ENCODE peak calls at places on chromosomes 5 and 9, in four cellular contexts. E is NCI-H2081, Q is psoas muscle, V is NCI-H1092 treated with DMSO at 0.1 percent for 48 hours. N is an unnamed sample.

GRCh38 chr9:137269231-137269772 is 8.2 kb upstream of the TOR4A start:
- DNase-seq in Q (peak; percentile 87), V (no peak), E (no peak), N (no peak)

GRCh38 chr5:81391-82021 is 10.5 kb upstream of the PLEKHG4B start:
- DNase-seq in E (no peak), Q (no peak), V (no peak), N (no peak)

GRCh38 chr5:128052764-128053163 is 30.8 kb upstream of the SLC12A2 start:
- DNase-seq in E (no peak), V (no peak), Q (no peak), N (no peak)

GRCh38 chr9:132733133-132733815 is 63.0 kb downstream of the GTF3C4 start:
- DNase-seq in Q (no peak), V (peak; percentile 64), E (no peak), N (no peak)

GRCh38 chr5:114191441-114191840 is 170.4 kb upstream of the KCNN2 start:
- DNase-seq in V (no peak), Q (no peak), E (no peak), N (no peak)

GRCh38 chr5:9820696-9821449 is 190.7 kb upstream of the TAS2R1 start:
- DNase-seq in Q (no peak), E (no peak), V (no peak), N (no peak)

GRCh38 chr9:34381323-34381722 is 4.6 kb upstream of the MYORG start:
- DNase-seq in Q (peak; percentile 54), E (no peak), V (no peak), N (no peak)

GRCh38 chr5:5320062-5320805 is 102.2 kb upstream of the ICE1 start:
- DNase-seq in Q (no peak), V (no peak), E (no peak), N (no peak)

GRCh38 chr5:112671687-112672086 is 66.0 kb upstream of the APC start:
- DNase-seq in E (no peak), V (no peak), Q (no peak), N (no peak)

GRCh38 chr5:123844873-123845272 is 332.9 kb downstream of the CSNK1G3 start:
- DNase-seq in E (no peak), V (no peak), Q (no peak), N (no peak)

GRCh38 chr5:146703499-146703898 is 175.1 kb downstream of the PPP2R2B start:
- DNase-seq in V (no peak), Q (no peak), E (no peak), N (no peak)